ENCODE peak calls at places on chromosome 22, in five cellular contexts. Y is cortex of kidney, H is GM13977, N is non-pigmented ciliary epithelial cell, G is KG1. Z is an unnamed sample.

GRCh38 chr22:40666151-40666848 is 13.0 kb upstream of the MCHR1 start:
- DNase-seq in N (no peak), G (no peak), H (no peak), Y (no peak), Z (no peak)

GRCh38 chr22:27718186-27719032 is 83.1 kb downstream of the MN1 start:
- DNase-seq in N (peak; percentile 78), Y (no peak), H (no peak), G (no peak), Z (peak; percentile 73)

GRCh38 chr22:36350751-36351594 is 36.8 kb downstream of the MYH9 start:
- DNase-seq in G (no peak), N (no peak), H (no peak), Y (no peak), Z (no peak)

GRCh38 chr22:23075525-23076216 is 5.4 kb downstream of the GNAZ start:
- DNase-seq in H (no peak), Y (no peak), N (no peak), G (no peak), Z (no peak)

GRCh38 chr22:39809772-39810557 is 83.6 kb downstream of the ENTHD1 start:
- DNase-seq in H (no peak), Y (no peak), N (no peak), G (no peak), Z (no peak)

GRCh38 chr22:29710922-29711593 is 8.7 kb upstream of the CABP7 start:
- DNase-seq in Y (no peak), G (no peak), N (no peak), H (no peak), Z (peak; percentile 88)

GRCh38 chr22:36797334-36797733 is 19.5 kb downstream of the PVALB start:
- DNase-seq in N (no peak), G (no peak), Y (no peak), H (no peak), Z (no peak)

GRCh38 chr22:25930083-25930482 is 188.1 kb downstream of the MYO18B start:
- DNase-seq in N (no peak), G (no peak), Y (no peak), H (no peak), Z (no peak)

GRCh38 chr22:19940536-19941364 is 822 bp upstream of the COMT start:
- DNase-seq in Y (no peak), N (no peak), H (no peak), G (no peak), Z (no peak)

GRCh38 chr22:30843245-30843644 is 125.3 kb downstream of the MORC2 start:
- DNase-seq in N (no peak), Y (no peak), H (no peak), G (no peak), Z (no peak)

GRCh38 chr22:50257451-50258360 is 3.8 kb downstream of the MAPK12 start:
- DNase-seq in G (no peak), N (no peak), Y (no peak), H (no peak), Z (no peak)

GRCh38 chr22:23389271-23390071 is 190.6 kb downstream of the IGLL1 start:
- DNase-seq in H (no peak), N (no peak), Y (no peak), G (no peak), Z (no peak)

GRCh38 chr22:44133901-44134511 is 46.7 kb upstream of the PARVG start:
- DNase-seq in G (peak; percentile 75), Y (no peak), N (no peak), H (no peak), Z (no peak)

GRCh38 chr22:50526849-50527801 is 1.7 kb upstream of the SCO2 start:
- DNase-seq in Y (no peak), G (no peak), H (peak; percentile 83), N (no peak), Z (peak; percentile 66)

GRCh38 chr22:17576475-17576874 is 13.2 kb downstream of the SLC25A18 start:
- DNase-seq in Y (no peak), G (no peak), N (peak; percentile 83), H (no peak), Z (no peak)

GRCh38 chr22:26075233-26075632 is 94.0 kb upstream of the SEZ6L start:
- DNase-seq in H (no peak), G (no peak), Y (no peak), N (no peak), Z (no peak)

GRCh38 chr22:19559324-19559811 is 35.2 kb upstream of the CLDN5 start:
- DNase-seq in N (no peak), G (no peak), H (no peak), Y (no peak), Z (no peak)

GRCh38 chr22:23072035-23072910 is 2.0 kb downstream of the GNAZ start:
- DNase-seq in G (no peak), N (no peak), Y (no peak), H (no peak), Z (no peak)

GRCh38 chr22:17705565-17706450 is 67.3 kb downstream of the BCL2L13 start:
- DNase-seq in Y (no peak), N (no peak), H (no peak), G (no peak), Z (no peak)

GRCh38 chr22:46004105-46004866 is 27.3 kb upstream of the WNT7B start:
- DNase-seq in Y (no peak), H (no peak), G (no peak), N (no peak), Z (no peak)